ENCODE peak calls at places on chromosomes 7 and 10, in five cellular contexts. U is IMR-90, S is neuronal stem cell, O is H9, V is trophoblast cell. R is an unnamed sample.
A peak's percentile ranks its signal among the peaks of the same experiment; 100 is the strongest.

GRCh38 chr7:155190608-155191536 is 106.8 kb upstream of the INSIG1 start:
- DNase-seq in O (peak; percentile 68), U (no peak), S (peak; percentile 37), V (peak; percentile 58), R (no peak)

GRCh38 chr7:78770422-78771410 is 682.8 kb downstream of the MAGI2 start:
- DNase-seq in V (no peak), U (peak; percentile 71), S (no peak), O (peak; percentile 73), R (peak; percentile 29)

GRCh38 chr7:134671670-134672069 is 25.0 kb downstream of the BPGM start:
- DNase-seq in S (no peak), V (no peak), U (no peak), O (no peak), R (no peak)

GRCh38 chr10:109931153-109931552 is 7.8 kb upstream of the XPNPEP1 start:
- DNase-seq in S (no peak), V (no peak), O (no peak), U (no peak), R (no peak)

GRCh38 chr10:94991243-94991888 is 52.9 kb downstream of the CYP2C9 start:
- DNase-seq in U (no peak), V (peak; percentile 81), S (no peak), O (peak; percentile 29), R (no peak)

GRCh38 chr10:11819027-11819426 is 4.1 kb upstream of the PROSER2 start:
- DNase-seq in S (no peak), U (no peak), V (peak; percentile 47), O (no peak), R (no peak)

GRCh38 chr7:5237286-5237685 is 45.5 kb upstream of the SLC29A4 start:
- DNase-seq in V (peak; percentile 40), O (no peak), U (peak; percentile 40), S (no peak), R (no peak)

GRCh38 chr10:93061594-93062498 is 1.2 kb downstream of the CYP26C1 start:
- DNase-seq in S (no peak), U (peak; percentile 33), V (peak; percentile 59), O (peak; percentile 34), R (no peak)

GRCh38 chr10:107914450-107915276 is 750.2 kb upstream of the SORCS1 start:
- DNase-seq in V (no peak), O (peak; percentile 59), S (peak; percentile 48), U (no peak), R (no peak)
- H4K8ac ChIP-seq in V (peak overlapping the region; percentile 44), O (no peak overlapping the region), S (peak overlapping the region; percentile 66), U (no peak overlapping the region), R (peak overlapping the region; percentile 89)

DNA sequence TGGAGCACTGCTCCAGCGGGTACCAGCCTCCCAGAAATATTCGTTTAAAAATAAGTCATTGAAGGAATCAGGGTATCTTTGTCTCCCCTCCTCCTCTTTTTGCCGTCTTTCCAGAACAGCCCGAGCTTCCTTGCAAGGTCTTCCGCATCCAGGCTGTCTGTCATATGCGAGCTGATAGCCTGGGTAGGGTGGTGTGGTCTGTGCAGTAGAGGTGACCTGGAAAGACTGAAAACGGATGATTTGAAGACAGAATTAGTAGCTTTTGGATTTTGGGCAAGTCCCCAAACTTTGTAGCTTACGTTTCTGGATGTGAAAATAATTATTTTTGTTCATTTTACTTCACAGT is 480 bp downstream of the VPS50 start:
- DNase-seq in O (no peak), S (no peak), U (no peak), V (peak; percentile 30), R (no peak)
- H4K8ac ChIP-seq in O (no peak overlapping the region), S (no peak overlapping the region), U (peak overlapping the region; percentile 95), V (peak overlapping the region; percentile 93), R (peak overlapping the region; percentile 84)

DNA sequence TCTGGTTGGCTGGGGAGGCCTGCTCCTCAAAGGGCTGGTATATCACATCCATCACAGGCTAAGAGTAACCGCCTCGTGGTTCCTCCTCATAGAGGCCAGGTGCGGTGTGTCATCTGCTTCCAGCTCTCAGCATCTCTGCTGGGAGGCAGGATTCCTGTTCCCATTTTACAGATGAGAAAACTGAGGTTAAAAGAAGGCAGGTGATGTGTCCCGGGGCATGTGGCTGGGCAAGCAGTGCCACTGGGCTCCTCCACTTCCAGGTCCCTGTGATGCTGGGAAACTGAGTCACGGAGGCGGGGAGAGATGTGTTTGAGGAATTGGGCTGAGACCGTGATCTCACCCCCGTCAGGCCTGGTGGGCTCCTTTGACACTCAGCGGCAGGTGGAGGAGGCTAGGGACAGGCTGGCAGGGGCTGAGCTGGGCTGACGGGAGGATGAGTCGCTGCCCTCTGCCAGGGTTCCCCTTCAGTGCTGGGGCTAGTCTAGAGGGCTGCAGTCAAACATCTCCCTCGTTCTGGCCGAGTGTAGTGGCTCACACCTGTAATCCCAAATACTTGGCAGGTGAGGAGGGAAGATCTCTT is 9.4 kb downstream of the ARPC1B start:
- DNase-seq in O (no peak), S (no peak), U (no peak), V (no peak), R (no peak)
- H4K8ac ChIP-seq in O (no peak overlapping the region), S (no peak overlapping the region), U (no peak overlapping the region), V (no peak overlapping the region), R (no peak overlapping the region)

DNA sequence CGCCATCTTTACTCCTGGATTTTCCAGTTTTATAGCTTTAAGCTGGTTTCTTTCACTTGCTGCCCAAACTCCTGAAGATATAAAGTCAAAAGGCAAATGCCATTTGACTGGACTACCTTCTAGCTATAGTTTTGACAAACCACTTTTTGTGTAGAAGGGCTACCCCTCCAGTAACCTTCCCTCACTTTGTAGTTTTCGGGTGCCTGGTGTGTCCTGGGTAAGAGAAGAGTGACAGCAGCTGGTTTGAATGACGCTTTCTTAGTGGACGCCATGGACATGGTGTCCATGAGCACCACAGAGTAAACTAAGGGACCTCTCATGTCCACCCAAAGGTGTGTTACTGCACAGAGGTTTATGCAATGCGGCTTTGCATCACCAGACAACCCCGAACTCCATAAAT is 21.2 kb upstream of the PITRM1 start:
- DNase-seq in S (no peak), V (no peak), U (no peak), O (no peak), R (no peak)
- H4K8ac ChIP-seq in S (no peak overlapping the region), V (no peak overlapping the region), U (peak overlapping the region; percentile 33), O (no peak overlapping the region), R (no peak overlapping the region)

DNA sequence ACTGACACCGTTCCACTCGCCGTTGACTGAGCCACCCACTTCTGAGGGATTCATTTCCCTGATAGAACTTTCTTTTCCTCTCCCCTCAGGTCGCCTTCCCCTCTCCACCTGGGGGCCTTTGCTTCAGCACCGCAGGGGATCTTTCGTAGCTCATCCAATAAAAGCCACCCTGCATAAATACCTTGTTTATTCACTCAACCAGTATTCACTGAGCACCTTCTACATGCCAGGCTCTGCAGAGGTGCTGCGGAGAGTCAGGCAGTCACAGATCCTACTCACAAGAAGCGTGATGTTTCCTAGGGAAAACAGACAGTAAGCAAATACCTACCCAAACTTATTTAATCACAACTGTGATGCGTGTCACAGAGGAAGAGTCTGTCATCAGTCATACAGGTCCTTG is 127.7 kb downstream of the TEX36 start:
- DNase-seq in O (no peak), V (no peak), U (no peak), S (no peak), R (no peak)
- H4K8ac ChIP-seq in O (no peak overlapping the region), V (no peak overlapping the region), U (no peak overlapping the region), S (no peak overlapping the region), R (no peak overlapping the region)

R was measured in H1.